ENCODE peak calls at places on chromosomes 2 and 18, in seven cellular contexts. F is IMR-90; Y is GM10248; E is CD4-positive, alpha-beta T cell; H is left lung; G is brain microvascular endothelial cell; B is lung. O is an unnamed sample.

GRCh38 chr2:61343141-61343540 is 127.7 kb downstream of the USP34 start:
- DNase-seq in E (no peak), G (no peak), F (no peak), H (no peak), Y (no peak), B (no peak), O (no peak)

GRCh38 chr18:32553640-32554039 is 83.0 kb upstream of the GAREM1 start:
- DNase-seq in F (no peak), B (no peak), E (no peak), H (no peak), Y (no peak), G (no peak), O (no peak)

GRCh38 chr2:100542418-100542817 is 20.4 kb upstream of the PDCL3 start:
- DNase-seq in G (no peak), E (no peak), F (no peak), B (no peak), Y (no peak), H (no peak), O (no peak)

GRCh38 chr2:11621465-11621864 is 48.5 kb downstream of the NTSR2 start:
- DNase-seq in E (no peak), Y (no peak), F (no peak), G (no peak), B (no peak), H (no peak), O (no peak)

GRCh38 chr2:136024616-136025015 is 39.2 kb upstream of the DARS1 start:
- DNase-seq in F (peak), E (no peak), B (no peak), Y (no peak), G (no peak), H (no peak), O (no peak)

GRCh38 chr18:14914126-14914525 is 166.2 kb downstream of the ANKRD30B start:
- DNase-seq in Y (no peak), E (no peak), G (no peak), F (no peak), H (no peak), B (no peak), O (no peak)

GRCh38 chr18:9731380-9731779 is 23.3 kb downstream of the RAB31 start:
- DNase-seq in E (no peak), F (peak), H (no peak), G (peak), Y (no peak), B (no peak), O (no peak)

GRCh38 chr2:44680983-44681481 is 260.5 kb upstream of the SIX3 start:
- DNase-seq in B (no peak), Y (no peak), G (no peak), H (no peak), E (no peak), F (peak), O (no peak)

GRCh38 chr2:73989972-73990371 is 5.3 kb downstream of the TET3 start:
- DNase-seq in E (no peak), H (no peak), F (no peak), B (no peak), Y (no peak), G (no peak), O (no peak)

GRCh38 chr18:39480494-39481245 is 1915.1 kb upstream of the CELF4 start:
- DNase-seq in G (no peak), E (no peak), F (peak), H (no peak), Y (no peak), B (no peak), O (no peak)

GRCh38 chr2:157792345-157793052 is 83.6 kb downstream of the ACVR1 start:
- DNase-seq in E (no peak), Y (no peak), F (peak), G (peak), H (no peak), B (no peak), O (no peak)

GRCh38 chr2:180040146-180040925 is 33.2 kb upstream of the CWC22 start:
- DNase-seq in Y (no peak), H (no peak), G (peak), B (no peak), E (no peak), F (peak), O (no peak)

GRCh38 chr2:71615769-71616730 is 162.7 kb downstream of the DYSF start:
- DNase-seq in E (no peak), B (peak), G (no peak), F (no peak), Y (no peak), H (no peak), O (no peak)

GRCh38 chr2:160582481-160583161 is 89.0 kb upstream of the RBMS1 start:
- DNase-seq in F (peak), G (peak), E (no peak), H (no peak), Y (no peak), B (no peak), O (no peak)

GRCh38 chr2:189022002-189022401 is 47.8 kb downstream of the COL3A1 start:
- DNase-seq in E (no peak), H (no peak), G (peak), B (no peak), F (peak), Y (no peak), O (no peak)

GRCh38 chr2:238376884-238377391 is 49.8 kb upstream of the ASB1 start:
- DNase-seq in B (no peak), E (no peak), F (peak), G (peak), H (no peak), Y (no peak), O (no peak)

GRCh38 chr2:176085861-176086771 is 2.4 kb upstream of the EVX2 start:
- DNase-seq in E (no peak), H (peak), B (no peak), G (no peak), F (peak), Y (no peak), O (no peak)

GRCh38 chr2:208207769-208208168 is 17.9 kb upstream of the C2orf80 start:
- DNase-seq in F (no peak), Y (no peak), H (no peak), G (no peak), E (no peak), B (no peak), O (no peak)

GRCh38 chr18:52486052-52486451 is 146.1 kb downstream of the DCC start:
- DNase-seq in B (no peak), F (no peak), H (no peak), Y (no peak), E (no peak), G (no peak), O (no peak)

GRCh38 chr2:58569460-58570185 is 328.5 kb upstream of the FANCL start:
- DNase-seq in F (no peak), E (no peak), H (no peak), Y (peak), G (no peak), B (no peak), O (no peak)

GRCh38 chr2:239768031-239768800 is 256.9 kb downstream of the NDUFA10 start:
- DNase-seq in F (no peak), Y (no peak), G (no peak), E (no peak), H (no peak), B (no peak), O (no peak)

GRCh38 chr2:217371681-217372297 is 511.9 kb upstream of the TNP1 start:
- DNase-seq in H (no peak), E (no peak), B (no peak), Y (no peak), F (no peak), G (no peak), O (no peak)

GRCh38 chr2:206250041-206250897 is 24.2 kb upstream of the ZDBF2 start:
- DNase-seq in B (no peak), F (peak), G (no peak), Y (peak), E (no peak), H (no peak), O (no peak)

GRCh38 chr2:70965506-70965905 is 12.9 kb upstream of the ANKRD53 start:
- DNase-seq in G (no peak), H (no peak), E (no peak), B (peak), F (no peak), Y (no peak), O (no peak)

GRCh38 chr2:100802076-100802475 is 17.9 kb upstream of the NPAS2 start:
- DNase-seq in E (no peak), G (no peak), H (no peak), B (no peak), Y (no peak), F (no peak), O (no peak)

GRCh38 chr2:174376967-174377366 is 18.6 kb upstream of the SCRN3 start:
- DNase-seq in G (peak), H (no peak), E (no peak), Y (no peak), F (peak), B (no peak), O (no peak)

GRCh38 chr2:126299469-126299976 is 356.4 kb upstream of the GYPC start:
- DNase-seq in G (no peak), F (no peak), E (no peak), Y (no peak), B (no peak), H (no peak), O (no peak)

GRCh38 chr2:27217173-27218121 is at the start of gene CAD:
- DNase-seq in H (peak), G (peak), E (peak), B (peak), F (peak), Y (peak), O (peak)
- TF ChIP-seq CTCF in H (no peak), G (peak), E (no peak), B (no peak), F (peak), Y (peak), O (no peak)

GRCh38 chr18:77520767-77521166 is 271.1 kb downstream of the GALR1 start:
- DNase-seq in E (no peak), Y (no peak), G (no peak), B (no peak), H (no peak), F (no peak), O (no peak)
- TF ChIP-seq CTCF in E (no peak), Y (no peak), G (no peak), B (no peak), H (no peak), F (no peak), O (no peak)

GRCh38 chr18:63676526-63676925 is 14.8 kb upstream of the SERPINB3 start:
- DNase-seq in G (no peak), Y (peak), E (no peak), H (peak), F (no peak), B (no peak), O (no peak)
- TF ChIP-seq CTCF in G (peak), Y (peak), E (no peak), H (peak), F (no peak), B (no peak), O (no peak)

DNA sequence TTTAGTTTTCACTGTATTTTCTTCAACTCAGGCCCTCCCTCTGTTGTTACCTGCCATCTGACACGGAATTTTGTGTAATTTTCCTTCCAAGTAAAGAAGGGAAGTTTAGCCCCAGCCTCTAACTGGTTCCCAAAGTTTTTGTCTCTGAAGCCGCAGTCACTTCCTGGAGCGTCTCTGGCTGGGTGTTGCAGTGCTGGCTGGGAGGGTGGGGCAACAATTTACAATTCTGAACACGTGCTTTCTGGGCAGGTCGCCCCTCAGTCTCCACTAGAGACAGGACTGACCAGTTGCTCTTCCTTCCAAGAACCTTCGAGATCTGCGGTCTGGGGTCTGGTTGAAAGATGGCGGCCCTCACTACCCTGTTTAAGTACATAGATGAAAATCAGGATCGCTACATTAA is 3.5 kb downstream of the CNDP2 start:
- DNase-seq in F (no peak), H (no peak), B (peak), E (peak), Y (peak), G (peak), O (no peak)
- TF ChIP-seq CTCF in F (no peak), H (no peak), B (no peak), E (no peak), Y (no peak), G (no peak), O (no peak)

O was measured in omental fat pad.